ENCODE peak calls at places on chromosomes 6 and 20, in seven cellular contexts. Z is lower lobe of right lung, X is Caco-2, V is GM20000, K is A549, N is PC-3, A is progenitor cell of endocrine pancreas. I is an unnamed sample.
A peak's percentile ranks its signal among the peaks of the same experiment; 100 is the strongest.

GRCh38 chr20:34621036-34621343 is 55.9 kb downstream of the PIGU start:
- DNase-seq in Z (no peak), X (no peak), V (no peak), K (no peak), N (no peak), A (no peak), I (no peak)

GRCh38 chr20:45968081-45968671 is 3.8 kb downstream of the ZNF335 start:
- DNase-seq in Z (peak; percentile 41), X (peak; percentile 45), V (no peak), K (no peak), N (no peak), A (no peak), I (no peak)

GRCh38 chr6:72709436-72709835 is 87.6 kb downstream of the KCNQ5 start:
- DNase-seq in Z (no peak), X (no peak), V (no peak), K (no peak), N (no peak), A (no peak), I (no peak)

GRCh38 chr6:150249261-150249660 is 106.4 kb downstream of the PPP1R14C start:
- DNase-seq in Z (no peak), X (no peak), V (no peak), K (no peak), N (no peak), A (no peak), I (no peak)

GRCh38 chr20:51532577-51533191 is 9.8 kb downstream of the NFATC2 start:
- DNase-seq in Z (peak; percentile 51), X (no peak), V (no peak), K (no peak), N (peak; percentile 66), A (no peak), I (no peak)

GRCh38 chr6:163345931-163346330 is 68.6 kb upstream of the QKI start:
- DNase-seq in Z (no peak), X (no peak), V (no peak), K (no peak), N (no peak), A (no peak), I (no peak)

GRCh38 chr6:87100216-87100615 is 5.3 kb upstream of the CGA start:
- DNase-seq in Z (no peak), X (no peak), V (no peak), K (no peak), N (no peak), A (no peak), I (no peak)

GRCh38 chr20:35978041-35978513 is 9.7 kb downstream of the CNBD2 start:
- DNase-seq in Z (no peak), X (no peak), V (no peak), K (no peak), N (no peak), A (no peak), I (no peak)

GRCh38 chr6:150745896-150746295 is 119.6 kb upstream of the MTHFD1L start:
- DNase-seq in Z (no peak), X (no peak), V (no peak), K (no peak), N (no peak), A (no peak), I (no peak)

GRCh38 chr20:58137236-58137635 is 91.2 kb downstream of the ANKRD60 start:
- DNase-seq in Z (no peak), X (no peak), V (no peak), K (no peak), N (no peak), A (no peak), I (no peak)

GRCh38 chr6:63394656-63395308 is 75.0 kb upstream of the LGSN start:
- DNase-seq in Z (no peak), X (no peak), V (no peak), K (no peak), N (no peak), A (no peak), I (no peak)

GRCh38 chr6:43334466-43335095 is 26.0 kb upstream of the CRIP3 start:
- DNase-seq in Z (no peak), X (no peak), V (no peak), K (peak; percentile 25), N (peak; percentile 82), A (no peak), I (no peak)

GRCh38 chr6:114315841-114316595 is 26.8 kb downstream of the HS3ST5 start:
- DNase-seq in Z (no peak), X (no peak), V (no peak), K (no peak), N (peak; percentile 3), A (no peak), I (no peak)

GRCh38 chr6:139369568-139370046 is 4.8 kb downstream of the CITED2 start:
- DNase-seq in Z (no peak), X (no peak), V (peak; percentile 49), K (peak; percentile 14), N (peak; percentile 59), A (no peak), I (no peak)

GRCh38 chr6:41428402-41428994 is 93.1 kb downstream of the NCR2 start:
- DNase-seq in Z (no peak), X (no peak), V (no peak), K (no peak), N (no peak), A (no peak), I (no peak)

GRCh38 chr6:6943411-6943810 is 164.3 kb upstream of the RREB1 start:
- DNase-seq in Z (no peak), X (no peak), V (no peak), K (no peak), N (no peak), A (no peak), I (no peak)

GRCh38 chr6:166938150-166938549 is 18.2 kb downstream of the RNASET2 start:
- DNase-seq in Z (no peak), X (no peak), V (no peak), K (no peak), N (no peak), A (no peak), I (no peak)

GRCh38 chr6:167788531-167788903 is 38.2 kb upstream of the AFDN start:
- DNase-seq in Z (no peak), X (no peak), V (no peak), K (no peak), N (no peak), A (no peak), I (no peak)

DNA sequence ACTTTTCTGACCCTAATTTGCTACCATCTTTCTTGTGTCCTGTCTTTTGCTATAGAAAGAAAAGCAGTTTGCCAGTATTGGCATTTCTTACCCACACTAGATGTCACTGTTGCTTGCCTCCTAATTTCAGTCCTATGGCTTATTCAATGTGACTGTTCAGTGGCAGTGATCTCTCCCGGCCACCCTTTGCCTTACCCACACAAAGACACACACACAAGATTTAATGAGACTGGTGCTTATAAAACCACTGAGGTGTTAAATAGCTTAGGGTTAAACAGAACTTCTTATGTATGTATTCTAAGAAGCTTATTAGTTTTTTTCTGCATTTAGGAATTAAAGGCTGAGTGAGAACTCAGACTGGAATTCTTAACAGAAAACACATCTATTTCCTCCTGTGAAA is 233.6 kb upstream of the ASCC3 start:
- DNase-seq in Z (no peak), X (no peak), V (peak; percentile 10), K (no peak), N (peak; percentile 58), A (no peak), I (no peak)
- TF ChIP-seq CTCF in Z (peak; percentile 15), X (peak; percentile 48), V (no peak), K (peak; percentile 36), N (peak; percentile 66), A (peak; percentile 60), I (no peak)

GRCh38 chr6:8000080-8001035 is 63.8 kb downstream of the BLOC1S5 start:
- DNase-seq in Z (no peak), X (no peak), V (no peak), K (no peak), N (no peak), A (no peak), I (no peak)

GRCh38 chr6:8005136-8005535 is 59.1 kb downstream of the BLOC1S5 start:
- DNase-seq in Z (no peak), X (no peak), V (no peak), K (no peak), N (no peak), A (no peak), I (no peak)

DNA sequence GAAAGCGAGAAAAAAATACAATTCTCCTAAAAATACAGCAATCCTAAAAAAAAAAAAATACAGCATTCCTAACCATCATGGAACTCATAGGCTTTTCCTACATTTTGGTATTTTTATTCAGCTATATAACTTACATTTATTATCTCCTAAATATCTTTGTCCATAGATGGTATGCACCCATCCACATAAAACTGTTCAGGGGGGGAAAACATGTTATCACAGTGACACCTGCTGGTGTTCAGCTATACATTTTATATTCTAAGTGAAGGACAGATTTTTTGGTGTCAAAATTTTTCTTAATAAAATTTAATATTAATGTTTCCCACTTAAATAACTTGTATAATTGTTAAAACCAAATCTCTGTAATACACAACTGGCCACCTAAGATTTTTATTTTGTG is 58.0 kb downstream of the BLOC1S5 start:
- DNase-seq in Z (no peak), X (no peak), V (peak; percentile 42), K (peak; percentile 53), N (peak; percentile 55), A (no peak), I (no peak)
- TF ChIP-seq CTCF in Z (peak; percentile 50), X (peak; percentile 46), V (no peak), K (peak; percentile 69), N (peak; percentile 72), A (peak; percentile 59), I (no peak)

GRCh38 chr6:17015551-17016381 is 86.1 kb upstream of the STMND1 start:
- DNase-seq in Z (peak; percentile 60), X (no peak), V (no peak), K (no peak), N (no peak), A (no peak), I (peak; percentile 18)
- TF ChIP-seq CTCF in Z (peak; percentile 14), X (no peak), V (no peak), K (no peak), N (no peak), A (no peak), I (no peak)

GRCh38 chr6:89217308-89217999 is at the start of gene GABRR1:
- DNase-seq in Z (no peak), X (no peak), V (no peak), K (no peak), N (no peak), A (no peak), I (no peak)
- TF ChIP-seq CTCF in Z (no peak), X (no peak), V (no peak), K (no peak), N (no peak), A (no peak), I (no peak)

DNA sequence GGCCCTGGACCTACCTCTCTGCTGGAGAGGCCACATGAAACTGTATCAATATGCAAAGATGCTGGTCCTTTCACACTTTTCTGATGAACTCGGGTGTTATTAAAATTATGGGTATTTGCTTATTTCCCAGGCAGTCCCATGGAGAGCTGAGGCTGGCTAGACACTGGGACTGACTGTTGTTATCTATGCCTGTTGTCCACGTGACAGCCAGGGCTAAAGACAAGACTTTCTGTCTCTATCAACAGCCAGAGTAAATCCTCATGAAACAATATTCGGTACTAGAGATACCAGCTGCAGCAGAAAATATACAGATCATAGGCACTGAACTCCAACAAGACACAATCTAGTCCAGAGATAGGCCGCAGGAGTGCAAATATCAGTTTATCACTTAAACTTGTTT is 236.4 kb downstream of the FOXA2 start:
- DNase-seq in Z (no peak), X (no peak), V (no peak), K (no peak), N (no peak), A (no peak), I (no peak)
- TF ChIP-seq CTCF in Z (no peak), X (no peak), V (no peak), K (no peak), N (no peak), A (no peak), I (no peak)

I was measured in activated B cell treated with CpG ODN at 0.5 μM for 24 hours.